ENCODE peak calls at places on chromosomes 12 and 14, in nine cellular contexts. One of them, this sample, is unnamed.

GRCh38 chr12:24852420-24852819 is 96.5 kb downstream of the BCAT1 start:
- DNase-seq in activated CD8-positive, alpha-beta T cell treated with anti-CD3 and anti-CD28 coated beads for 36 hours: no peak
- DNase-seq in activated CD8-positive, alpha-beta memory T cell treated with anti-CD3 and anti-CD28 coated beads, Interleukin-2, amount 10 ng/mL, durations not matched to agents 7 days and 5 days: no peak
- DNase-seq in stimulated activated CD4-positive, alpha-beta T cell treated with anti-CD3 and anti-CD28 coated beads, Interleukin-12 subunit alpha, Interleukin-12 subunit beta, amount 100 ng/mL, for 4 hours: no peak
- DNase-seq in NCI-H1092: no peak
- DNase-seq in hepatocyte: no peak
- DNase-seq in RCC 7860: no peak
- DNase-seq in omental fat pad: no peak
- DNase-seq in choroid plexus epithelial cell: peak; percentile 35
- DNase-seq in this sample: no peak

GRCh38 chr14:103084021-103084919 is at the start of gene LBHD2:
- DNase-seq in activated CD8-positive, alpha-beta memory T cell treated with anti-CD3 and anti-CD28 coated beads, Interleukin-2, amount 10 ng/mL, durations not matched to agents 7 days and 5 days: no peak
- DNase-seq in omental fat pad: no peak
- DNase-seq in hepatocyte: no peak
- DNase-seq in activated CD8-positive, alpha-beta T cell treated with anti-CD3 and anti-CD28 coated beads for 36 hours: no peak
- DNase-seq in stimulated activated CD4-positive, alpha-beta T cell treated with anti-CD3 and anti-CD28 coated beads, Interleukin-12 subunit alpha, Interleukin-12 subunit beta, amount 100 ng/mL, for 4 hours: no peak
- DNase-seq in RCC 7860: no peak
- DNase-seq in choroid plexus epithelial cell: no peak
- DNase-seq in NCI-H1092: no peak
- DNase-seq in this sample: no peak

GRCh38 chr12:52125499-52125900 is 46.0 kb downstream of the SMIM41 start:
- DNase-seq in NCI-H1092: peak; percentile 60
- DNase-seq in RCC 7860: no peak
- DNase-seq in choroid plexus epithelial cell: no peak
- DNase-seq in hepatocyte: no peak
- DNase-seq in omental fat pad: no peak
- DNase-seq in activated CD8-positive, alpha-beta T cell treated with anti-CD3 and anti-CD28 coated beads for 36 hours: no peak
- DNase-seq in stimulated activated CD4-positive, alpha-beta T cell treated with anti-CD3 and anti-CD28 coated beads, Interleukin-12 subunit alpha, Interleukin-12 subunit beta, amount 100 ng/mL, for 4 hours: no peak
- DNase-seq in activated CD8-positive, alpha-beta memory T cell treated with anti-CD3 and anti-CD28 coated beads, Interleukin-2, amount 10 ng/mL, durations not matched to agents 7 days and 5 days: no peak
- DNase-seq in this sample: no peak

GRCh38 chr12:96314723-96315122 is 85.5 kb downstream of the CDK17 start:
- DNase-seq in RCC 7860: no peak
- DNase-seq in activated CD8-positive, alpha-beta T cell treated with anti-CD3 and anti-CD28 coated beads for 36 hours: no peak
- DNase-seq in hepatocyte: no peak
- DNase-seq in omental fat pad: no peak
- DNase-seq in activated CD8-positive, alpha-beta memory T cell treated with anti-CD3 and anti-CD28 coated beads, Interleukin-2, amount 10 ng/mL, durations not matched to agents 7 days and 5 days: no peak
- DNase-seq in choroid plexus epithelial cell: no peak
- DNase-seq in NCI-H1092: no peak
- DNase-seq in stimulated activated CD4-positive, alpha-beta T cell treated with anti-CD3 and anti-CD28 coated beads, Interleukin-12 subunit alpha, Interleukin-12 subunit beta, amount 100 ng/mL, for 4 hours: no peak
- DNase-seq in this sample: no peak

GRCh38 chr12:128783129-128783574 is 40.6 kb downstream of the SLC15A4 start:
- DNase-seq in activated CD8-positive, alpha-beta T cell treated with anti-CD3 and anti-CD28 coated beads for 36 hours: peak; percentile 61
- DNase-seq in RCC 7860: peak; percentile 75
- DNase-seq in stimulated activated CD4-positive, alpha-beta T cell treated with anti-CD3 and anti-CD28 coated beads, Interleukin-12 subunit alpha, Interleukin-12 subunit beta, amount 100 ng/mL, for 4 hours: peak; percentile 28
- DNase-seq in hepatocyte: no peak
- DNase-seq in activated CD8-positive, alpha-beta memory T cell treated with anti-CD3 and anti-CD28 coated beads, Interleukin-2, amount 10 ng/mL, durations not matched to agents 7 days and 5 days: no peak
- DNase-seq in choroid plexus epithelial cell: peak; percentile 45
- DNase-seq in omental fat pad: no peak
- DNase-seq in NCI-H1092: no peak
- DNase-seq in this sample: peak; percentile 65

GRCh38 chr12:54417712-54418440 is 1.2 kb downstream of the ITGA5 start:
- DNase-seq in choroid plexus epithelial cell: no peak
- DNase-seq in activated CD8-positive, alpha-beta memory T cell treated with anti-CD3 and anti-CD28 coated beads, Interleukin-2, amount 10 ng/mL, durations not matched to agents 7 days and 5 days: no peak
- DNase-seq in hepatocyte: no peak
- DNase-seq in activated CD8-positive, alpha-beta T cell treated with anti-CD3 and anti-CD28 coated beads for 36 hours: peak; percentile 49
- DNase-seq in NCI-H1092: no peak
- DNase-seq in RCC 7860: no peak
- DNase-seq in omental fat pad: no peak
- DNase-seq in stimulated activated CD4-positive, alpha-beta T cell treated with anti-CD3 and anti-CD28 coated beads, Interleukin-12 subunit alpha, Interleukin-12 subunit beta, amount 100 ng/mL, for 4 hours: peak; percentile 22
- DNase-seq in this sample: no peak

GRCh38 chr12:122471324-122472226 is 29.2 kb downstream of the ZCCHC8 start:
- DNase-seq in activated CD8-positive, alpha-beta T cell treated with anti-CD3 and anti-CD28 coated beads for 36 hours: no peak
- DNase-seq in NCI-H1092: peak; percentile 0
- DNase-seq in choroid plexus epithelial cell: peak; percentile 88
- DNase-seq in stimulated activated CD4-positive, alpha-beta T cell treated with anti-CD3 and anti-CD28 coated beads, Interleukin-12 subunit alpha, Interleukin-12 subunit beta, amount 100 ng/mL, for 4 hours: no peak
- DNase-seq in RCC 7860: peak; percentile 53
- DNase-seq in omental fat pad: no peak
- DNase-seq in hepatocyte: peak; percentile 69
- DNase-seq in activated CD8-positive, alpha-beta memory T cell treated with anti-CD3 and anti-CD28 coated beads, Interleukin-2, amount 10 ng/mL, durations not matched to agents 7 days and 5 days: no peak
- DNase-seq in this sample: no peak

GRCh38 chr14:96797943-96798349 is 764 bp downstream of the VRK1 start:
- DNase-seq in activated CD8-positive, alpha-beta T cell treated with anti-CD3 and anti-CD28 coated beads for 36 hours: peak; percentile 61
- DNase-seq in omental fat pad: no peak
- DNase-seq in activated CD8-positive, alpha-beta memory T cell treated with anti-CD3 and anti-CD28 coated beads, Interleukin-2, amount 10 ng/mL, durations not matched to agents 7 days and 5 days: peak; percentile 72
- DNase-seq in RCC 7860: no peak
- DNase-seq in hepatocyte: no peak
- DNase-seq in NCI-H1092: no peak
- DNase-seq in choroid plexus epithelial cell: peak; percentile 25
- DNase-seq in stimulated activated CD4-positive, alpha-beta T cell treated with anti-CD3 and anti-CD28 coated beads, Interleukin-12 subunit alpha, Interleukin-12 subunit beta, amount 100 ng/mL, for 4 hours: no peak
- DNase-seq in this sample: no peak

GRCh38 chr14:42517786-42518530 is 911.3 kb downstream of the LRFN5 start:
- DNase-seq in NCI-H1092: no peak
- DNase-seq in RCC 7860: no peak
- DNase-seq in choroid plexus epithelial cell: no peak
- DNase-seq in activated CD8-positive, alpha-beta memory T cell treated with anti-CD3 and anti-CD28 coated beads, Interleukin-2, amount 10 ng/mL, durations not matched to agents 7 days and 5 days: no peak
- DNase-seq in omental fat pad: no peak
- DNase-seq in stimulated activated CD4-positive, alpha-beta T cell treated with anti-CD3 and anti-CD28 coated beads, Interleukin-12 subunit alpha, Interleukin-12 subunit beta, amount 100 ng/mL, for 4 hours: no peak
- DNase-seq in hepatocyte: no peak
- DNase-seq in activated CD8-positive, alpha-beta T cell treated with anti-CD3 and anti-CD28 coated beads for 36 hours: no peak
- DNase-seq in this sample: no peak